ENCODE peak calls at places on chromosomes 11 and 22, in four cellular contexts. A, X, D and J are unnamed samples.

GRCh38 chr11:78698612-78699011 is 123.9 kb upstream of the NARS2 start:
- DNase-seq in A (peak; percentile 46), X (peak; percentile 80), D (no peak), J (peak; percentile 15)

GRCh38 chr11:131737357-131737756 is 366.9 kb downstream of the NTM start:
- DNase-seq in A (peak; percentile 62), X (no peak), D (no peak), J (peak; percentile 52)

GRCh38 chr11:130180491-130180890 is 20.9 kb downstream of the ST14 start:
- DNase-seq in A (peak; percentile 36), X (peak; percentile 39), D (no peak), J (peak; percentile 70)

GRCh38 chr11:27485930-27486773 is 13.6 kb upstream of the LGR4 start:
- DNase-seq in A (peak; percentile 76), X (peak; percentile 61), D (peak; percentile 32), J (peak; percentile 75)

GRCh38 chr11:111792955-111793500 is 26.8 kb upstream of the PPP2R1B start:
- DNase-seq in A (no peak), X (no peak), D (no peak), J (peak; percentile 44)

GRCh38 chr11:117643606-117644300 is 153.3 kb downstream of the DSCAML1 start:
- DNase-seq in A (no peak), X (no peak), D (no peak), J (no peak)

GRCh38 chr11:126440792-126441514 is 85.5 kb downstream of the ST3GAL4 start:
- DNase-seq in A (peak; percentile 66), X (peak; percentile 59), D (peak; percentile 69), J (peak; percentile 77)

GRCh38 chr11:48095779-48096470 is 115.6 kb downstream of the PTPRJ start:
- DNase-seq in A (no peak), X (no peak), D (no peak), J (no peak)

GRCh38 chr22:22111267-22111751 is 128.7 kb upstream of the TOP3B start:
- DNase-seq in A (peak; percentile 42), X (peak; percentile 95), D (no peak), J (peak; percentile 81)

GRCh38 chr11:72764503-72764902 is 12.3 kb upstream of the ARAP1 start:
- DNase-seq in A (no peak), X (no peak), D (no peak), J (no peak)

GRCh38 chr11:105767945-105768344 is 158.1 kb downstream of the GRIA4 start:
- DNase-seq in A (no peak), X (no peak), D (no peak), J (no peak)

GRCh38 chr11:105211806-105212531 is 72.4 kb upstream of the CARD18 start:
- DNase-seq in A (peak; percentile 71), X (peak; percentile 64), D (no peak), J (peak; percentile 86)

GRCh38 chr11:69636512-69636866 is 4.5 kb upstream of the CCND1 start:
- DNase-seq in A (peak; percentile 90), X (peak; percentile 90), D (no peak), J (peak; percentile 96)

GRCh38 chr11:2669926-2670469 is 29.8 kb downstream of the KCNQ1OT1 start:
- DNase-seq in A (no peak), X (no peak), D (no peak), J (no peak)

GRCh38 chr11:112421854-112422253 is 161.2 kb upstream of the PLET1 start:
- DNase-seq in A (no peak), X (no peak), D (no peak), J (no peak)

GRCh38 chr11:69641681-69642548 is 959 bp downstream of the CCND1 start:
- DNase-seq in A (peak; percentile 44), X (no peak), D (no peak), J (peak; percentile 41)

GRCh38 chr11:57460017-57460755 is at the start of gene RTN4RL2:
- DNase-seq in A (peak; percentile 54), X (peak; percentile 45), D (peak; percentile 10), J (peak; percentile 37)